ENCODE peak calls at places on chromosomes 13 and 19, in six cellular contexts. One of them, this sample, is unnamed.

GRCh38 chr19:12828494-12828893 is 5.9 kb downstream of the RTBDN start:
- DNase-seq in NCI-H1105 treated with DMSO at 0.1 percent for 48 hours: peak
- DNase-seq in hypothalamus: no peak
- DNase-seq in T follicular helper cell: no peak
- DNase-seq in neural progenitor cell: peak
- DNase-seq in activated CD8-positive, alpha-beta memory T cell treated with anti-CD3 and anti-CD28 coated beads for 24 hours: no peak
- DNase-seq in this sample: peak

GRCh38 chr13:83312194-83312593 is 570.1 kb downstream of the SLITRK1 start:
- DNase-seq in hypothalamus: no peak
- DNase-seq in T follicular helper cell: no peak
- DNase-seq in NCI-H1105 treated with DMSO at 0.1 percent for 48 hours: no peak
- DNase-seq in activated CD8-positive, alpha-beta memory T cell treated with anti-CD3 and anti-CD28 coated beads for 24 hours: no peak
- DNase-seq in neural progenitor cell: no peak
- DNase-seq in this sample: no peak

GRCh38 chr19:33125929-33126388 is 6.0 kb upstream of the WDR88 start:
- DNase-seq in activated CD8-positive, alpha-beta memory T cell treated with anti-CD3 and anti-CD28 coated beads for 24 hours: peak
- DNase-seq in hypothalamus: no peak
- DNase-seq in T follicular helper cell: peak
- DNase-seq in NCI-H1105 treated with DMSO at 0.1 percent for 48 hours: peak
- DNase-seq in neural progenitor cell: peak
- DNase-seq in this sample: peak

GRCh38 chr13:31172535-31172934 is 10.8 kb upstream of the HSPH1 start:
- DNase-seq in neural progenitor cell: no peak
- DNase-seq in NCI-H1105 treated with DMSO at 0.1 percent for 48 hours: no peak
- DNase-seq in hypothalamus: no peak
- DNase-seq in T follicular helper cell: no peak
- DNase-seq in activated CD8-positive, alpha-beta memory T cell treated with anti-CD3 and anti-CD28 coated beads for 24 hours: no peak
- DNase-seq in this sample: no peak

GRCh38 chr13:37109080-37109678 is 3.7 kb upstream of the CSNK1A1L start:
- DNase-seq in hypothalamus: no peak
- DNase-seq in T follicular helper cell: no peak
- DNase-seq in neural progenitor cell: peak
- DNase-seq in activated CD8-positive, alpha-beta memory T cell treated with anti-CD3 and anti-CD28 coated beads for 24 hours: no peak
- DNase-seq in NCI-H1105 treated with DMSO at 0.1 percent for 48 hours: peak
- DNase-seq in this sample: peak

GRCh38 chr19:50486823-50487515 is 10.3 kb upstream of the GARIN5A start:
- DNase-seq in NCI-H1105 treated with DMSO at 0.1 percent for 48 hours: no peak
- DNase-seq in activated CD8-positive, alpha-beta memory T cell treated with anti-CD3 and anti-CD28 coated beads for 24 hours: peak
- DNase-seq in T follicular helper cell: peak
- DNase-seq in hypothalamus: no peak
- DNase-seq in neural progenitor cell: peak
- DNase-seq in this sample: no peak

GRCh38 chr13:43528992-43529391 is 257.8 kb downstream of the ENOX1 start:
- DNase-seq in neural progenitor cell: no peak
- DNase-seq in T follicular helper cell: no peak
- DNase-seq in NCI-H1105 treated with DMSO at 0.1 percent for 48 hours: no peak
- DNase-seq in activated CD8-positive, alpha-beta memory T cell treated with anti-CD3 and anti-CD28 coated beads for 24 hours: no peak
- DNase-seq in hypothalamus: no peak
- DNase-seq in this sample: no peak

GRCh38 chr19:48654299-48655059 is 8.5 kb upstream of the CA11 start:
- DNase-seq in hypothalamus: no peak
- DNase-seq in neural progenitor cell: no peak
- DNase-seq in activated CD8-positive, alpha-beta memory T cell treated with anti-CD3 and anti-CD28 coated beads for 24 hours: no peak
- DNase-seq in NCI-H1105 treated with DMSO at 0.1 percent for 48 hours: peak
- DNase-seq in T follicular helper cell: no peak
- DNase-seq in this sample: no peak

GRCh38 chr13:110907951-110908898 is 6.6 kb downstream of the ANKRD10 start:
- DNase-seq in hypothalamus: no peak
- DNase-seq in neural progenitor cell: no peak
- DNase-seq in activated CD8-positive, alpha-beta memory T cell treated with anti-CD3 and anti-CD28 coated beads for 24 hours: no peak
- DNase-seq in NCI-H1105 treated with DMSO at 0.1 percent for 48 hours: no peak
- DNase-seq in T follicular helper cell: no peak
- DNase-seq in this sample: no peak

GRCh38 chr19:51710163-51710562 is 13.6 kb downstream of the HAS1 start:
- DNase-seq in activated CD8-positive, alpha-beta memory T cell treated with anti-CD3 and anti-CD28 coated beads for 24 hours: no peak
- DNase-seq in NCI-H1105 treated with DMSO at 0.1 percent for 48 hours: no peak
- DNase-seq in hypothalamus: no peak
- DNase-seq in T follicular helper cell: no peak
- DNase-seq in neural progenitor cell: no peak
- DNase-seq in this sample: no peak

GRCh38 chr19:42850981-42851717 is 28.4 kb downstream of the PSG1 start:
- DNase-seq in activated CD8-positive, alpha-beta memory T cell treated with anti-CD3 and anti-CD28 coated beads for 24 hours: no peak
- DNase-seq in hypothalamus: no peak
- DNase-seq in neural progenitor cell: no peak
- DNase-seq in T follicular helper cell: no peak
- DNase-seq in NCI-H1105 treated with DMSO at 0.1 percent for 48 hours: no peak
- DNase-seq in this sample: no peak

GRCh38 chr13:24680258-24680920 is at the start of gene ATP12A:
- DNase-seq in T follicular helper cell: peak
- DNase-seq in hypothalamus: no peak
- DNase-seq in activated CD8-positive, alpha-beta memory T cell treated with anti-CD3 and anti-CD28 coated beads for 24 hours: peak
- DNase-seq in neural progenitor cell: peak
- DNase-seq in NCI-H1105 treated with DMSO at 0.1 percent for 48 hours: peak
- DNase-seq in this sample: peak

GRCh38 chr19:46546194-46546896 is 50.7 kb upstream of the PNMA8B start:
- DNase-seq in hypothalamus: no peak
- DNase-seq in T follicular helper cell: no peak
- DNase-seq in NCI-H1105 treated with DMSO at 0.1 percent for 48 hours: peak
- DNase-seq in activated CD8-positive, alpha-beta memory T cell treated with anti-CD3 and anti-CD28 coated beads for 24 hours: peak
- DNase-seq in neural progenitor cell: peak
- DNase-seq in this sample: no peak

GRCh38 chr13:110648155-110648819 is 32.9 kb downstream of the NAXD start:
- DNase-seq in T follicular helper cell: no peak
- DNase-seq in NCI-H1105 treated with DMSO at 0.1 percent for 48 hours: no peak
- DNase-seq in activated CD8-positive, alpha-beta memory T cell treated with anti-CD3 and anti-CD28 coated beads for 24 hours: no peak
- DNase-seq in neural progenitor cell: no peak
- DNase-seq in hypothalamus: no peak
- DNase-seq in this sample: no peak